ENCODE peak calls at places on chromosomes 5 and 9, in six cellular contexts. X, S, D, M, I and A are unnamed samples.

GRCh38 chr9:121450241-121450640 is 49.4 kb downstream of the GGTA1 start:
- DNase-seq in X (no peak), S (no peak), D (no peak), M (no peak), I (no peak), A (no peak)

GRCh38 chr9:112169368-112169767 is 5.7 kb downstream of the SUSD1 start:
- DNase-seq in X (no peak), S (no peak), D (no peak), M (no peak), I (no peak), A (peak)

GRCh38 chr5:149932445-149933350 is 11.9 kb downstream of the PDE6A start:
- DNase-seq in X (no peak), S (no peak), D (peak), M (no peak), I (no peak), A (no peak)

GRCh38 chr5:138934971-138935370 is 59.8 kb upstream of the LRRTM2 start:
- DNase-seq in X (no peak), S (no peak), D (no peak), M (no peak), I (no peak), A (no peak)

GRCh38 chr5:56516936-56517521 is 283.9 kb upstream of the ANKRD55 start:
- DNase-seq in X (no peak), S (peak), D (peak), M (no peak), I (peak), A (peak)

GRCh38 chr9:137299938-137300337 is 2.1 kb downstream of the NRARP start:
- DNase-seq in X (no peak), S (peak), D (peak), M (no peak), I (no peak), A (peak)

GRCh38 chr9:72477862-72478564 is 43.4 kb upstream of the TMC1 start:
- DNase-seq in X (peak), S (peak), D (peak), M (no peak), I (peak), A (no peak)

GRCh38 chr9:123335227-123335985 is 20.6 kb upstream of the CRB2 start:
- DNase-seq in X (no peak), S (peak), D (peak), M (no peak), I (peak), A (no peak)

GRCh38 chr9:117545846-117546245 is 131.0 kb upstream of the ASTN2 start:
- DNase-seq in X (no peak), S (no peak), D (no peak), M (no peak), I (no peak), A (no peak)

GRCh38 chr5:80182802-80183645 is 72.8 kb downstream of the SERINC5 start:
- DNase-seq in X (no peak), S (peak), D (no peak), M (no peak), I (no peak), A (peak)

GRCh38 chr5:163508753-163509152 is 3.3 kb downstream of the MAT2B start:
- DNase-seq in X (no peak), S (no peak), D (no peak), M (no peak), I (no peak), A (no peak)

GRCh38 chr5:31116466-31117031 is 76.9 kb upstream of the CDH6 start:
- DNase-seq in X (no peak), S (no peak), D (no peak), M (no peak), I (no peak), A (no peak)

GRCh38 chr9:94937214-94937903 is 210.9 kb downstream of the AOPEP start:
- DNase-seq in X (no peak), S (peak), D (no peak), M (no peak), I (peak), A (no peak)

GRCh38 chr5:154309805-154310204 is 119.3 kb downstream of the GALNT10 start:
- DNase-seq in X (no peak), S (no peak), D (no peak), M (no peak), I (peak), A (no peak)

GRCh38 chr5:35815089-35815936 is 41.4 kb upstream of the IL7R start:
- DNase-seq in X (no peak), S (peak), D (no peak), M (no peak), I (peak), A (no peak)

GRCh38 chr5:131262953-131263541 is 806 bp upstream of the CDC42SE2 start:
- DNase-seq in X (no peak), S (peak), D (no peak), M (no peak), I (no peak), A (no peak)

GRCh38 chr9:88537743-88538055 is 2.7 kb downstream of the NXNL2 start:
- DNase-seq in X (no peak), S (no peak), D (no peak), M (peak), I (peak), A (no peak)

GRCh38 chr9:10062629-10063395 is 550.0 kb downstream of the PTPRD start:
- DNase-seq in X (no peak), S (no peak), D (no peak), M (no peak), I (no peak), A (no peak)

GRCh38 chr9:95189230-95190098 is 128.0 kb downstream of the FANCC start:
- DNase-seq in X (no peak), S (no peak), D (no peak), M (no peak), I (peak), A (no peak)

GRCh38 chr5:134090482-134090881 is 24.0 kb upstream of the TCF7 start:
- DNase-seq in X (no peak), S (no peak), D (no peak), M (no peak), I (no peak), A (no peak)

DNA sequence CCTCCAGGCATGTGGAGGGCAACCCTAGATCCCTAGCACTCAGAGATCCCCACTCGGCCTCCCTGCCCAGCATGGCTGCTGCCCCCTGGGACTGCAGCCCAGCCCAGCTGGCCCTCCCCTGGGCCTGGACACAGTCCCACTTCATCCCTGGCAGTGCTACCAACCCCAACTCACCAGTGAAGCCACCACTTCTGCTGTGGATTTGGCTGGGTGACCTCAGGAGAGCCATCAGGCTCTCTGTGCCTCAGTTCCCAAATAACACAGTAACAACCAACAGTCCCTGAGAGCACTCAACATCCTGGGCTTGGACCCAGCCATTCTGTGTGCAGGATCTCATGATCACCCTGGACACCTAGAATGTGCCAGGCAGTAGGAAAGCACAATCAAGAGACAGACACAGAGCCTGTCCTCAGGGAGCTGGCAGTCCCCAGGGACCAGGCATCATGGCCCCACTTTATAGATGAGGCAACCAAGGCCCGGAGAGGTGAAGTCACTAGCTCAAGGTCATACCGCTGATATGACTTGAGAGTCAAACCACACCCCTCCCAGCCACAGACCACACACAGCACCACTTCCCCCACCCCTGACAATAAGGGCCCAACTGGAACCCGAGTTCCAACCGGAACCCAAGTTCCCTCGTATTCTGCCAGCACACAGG is 4.7 kb upstream of the PSMB7 start:
- DNase-seq in X (no peak), S (no peak), D (no peak), M (no peak), I (no peak), A (no peak)
- TF ChIP-seq CTCF in X (no peak), S (no peak), D (no peak), M (no peak), I (no peak), A (no peak)

GRCh38 chr5:66956439-66956838 is 240.2 kb downstream of the CD180 start:
- DNase-seq in X (no peak), S (no peak), D (no peak), M (no peak), I (no peak), A (no peak)

GRCh38 chr5:66958984-66959641 is 237.5 kb downstream of the CD180 start:
- DNase-seq in X (no peak), S (no peak), D (peak), M (no peak), I (peak), A (no peak)

GRCh38 chr5:66960373-66961137 is 236.0 kb downstream of the CD180 start:
- DNase-seq in X (no peak), S (no peak), D (no peak), M (no peak), I (peak), A (peak)

GRCh38 chr5:66959668-66960067 is 236.9 kb downstream of the CD180 start:
- DNase-seq in X (no peak), S (no peak), D (no peak), M (no peak), I (peak), A (no peak)

DNA sequence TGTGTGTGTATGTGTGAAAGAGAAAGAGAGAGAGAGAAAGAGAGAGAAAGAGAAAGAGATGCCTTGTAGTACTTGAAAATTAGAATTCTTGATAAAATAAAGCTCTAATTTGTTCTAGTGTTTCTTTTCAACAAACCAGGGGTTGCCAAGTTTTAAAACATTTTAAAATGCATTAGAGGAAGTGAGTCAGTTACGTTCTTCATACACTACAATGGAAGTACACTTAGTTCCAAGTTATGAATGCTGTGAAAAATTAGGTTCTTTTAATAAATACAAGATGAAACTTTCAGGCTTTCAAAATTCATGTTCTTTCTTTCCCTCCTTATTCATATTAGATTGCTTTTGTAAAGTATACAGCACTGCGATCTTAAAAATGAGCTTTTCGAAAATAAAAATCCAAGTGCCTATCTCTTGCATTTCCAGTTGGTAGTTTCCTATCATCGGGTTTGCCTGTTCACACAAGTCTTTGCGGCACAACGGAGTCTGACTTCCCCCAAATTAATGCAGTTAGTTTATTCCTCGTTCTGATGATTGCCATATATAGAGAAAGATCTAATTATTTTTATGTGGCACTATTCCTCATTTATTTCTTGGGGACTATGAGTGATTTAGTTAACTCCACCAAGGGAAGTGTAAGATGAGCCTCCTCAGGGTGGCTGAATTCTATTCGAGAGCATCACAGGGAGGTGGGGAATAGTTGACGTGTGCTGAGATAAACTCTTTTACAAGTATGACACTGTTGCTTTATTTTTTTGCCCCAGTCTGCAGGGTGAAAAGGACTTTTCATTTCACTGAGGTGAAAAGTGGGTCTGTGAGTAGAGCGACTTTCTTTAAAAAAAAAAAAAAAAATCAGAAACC is 238.2 kb downstream of the CD180 start:
- DNase-seq in X (no peak), S (no peak), D (no peak), M (no peak), I (peak), A (no peak)
- H3K4me3 ChIP-seq in X (peak), S (no peak), D (no peak), M (peak), I (peak), A (no peak)

GRCh38 chr9:99563364-99563763 is 258.3 kb upstream of the NR4A3 start:
- DNase-seq in X (no peak), S (peak), D (no peak), M (no peak), I (no peak), A (no peak)
- TF ChIP-seq CTCF in X (no peak), S (no peak), D (no peak), M (no peak), I (peak), A (no peak)

GRCh38 chr9:34653131-34653530 is 1.1 kb downstream of the IL11RA start:
- DNase-seq in X (no peak), S (no peak), D (no peak), M (no peak), I (peak), A (no peak)
- H3K4me3 ChIP-seq in X (no peak), S (no peak), D (no peak), M (no peak), I (no peak), A (no peak)